ENCODE peak calls at places on chromosomes 16 and 17, in six cellular contexts. V is ascending aorta, I is cardiac muscle cell, G is RWPE1, T is WTC11, E is BE2C. J is an unnamed sample.

GRCh38 chr16:58499615-58500328 is at the start of gene NDRG4:
- DNase-seq in G (peak), E (peak), I (peak), V (no peak), T (peak), J (peak)

GRCh38 chr16:12917653-12918052 is 16.3 kb downstream of the SHISA9 start:
- DNase-seq in G (no peak), V (no peak), I (no peak), E (no peak), T (no peak), J (no peak)

GRCh38 chr17:62950067-62950466 is 16.0 kb upstream of the TANC2 start:
- DNase-seq in G (peak), V (peak), T (no peak), E (peak), I (peak), J (no peak)

GRCh38 chr16:86716649-86717048 is 138.3 kb downstream of the FOXL1 start:
- DNase-seq in I (no peak), E (no peak), V (no peak), T (no peak), G (no peak), J (no peak)

GRCh38 chr16:71426069-71426879 is 15.6 kb downstream of the TLE7 start:
- DNase-seq in E (peak), V (no peak), T (peak), I (peak), G (peak), J (peak)

GRCh38 chr17:1919206-1919605 is 89.4 kb downstream of the RPA1 start:
- DNase-seq in G (no peak), V (no peak), E (no peak), I (no peak), T (no peak), J (peak)

GRCh38 chr17:3977387-3977786 is 13.2 kb upstream of the ATP2A3 start:
- DNase-seq in E (no peak), I (no peak), T (no peak), V (no peak), G (no peak), J (no peak)

GRCh38 chr16:24729967-24730815 is 740 bp downstream of the TNRC6A start:
- DNase-seq in V (no peak), E (peak), T (peak), G (peak), I (peak), J (peak)

GRCh38 chr17:50299776-50300175 is 25.5 kb downstream of the TMEM92 start:
- DNase-seq in E (no peak), V (no peak), G (no peak), I (no peak), T (no peak), J (no peak)

GRCh38 chr16:72536673-72537435 is 364.9 kb upstream of the PMFBP1 start:
- DNase-seq in V (no peak), I (no peak), G (no peak), E (no peak), T (no peak), J (no peak)

GRCh38 chr17:51056813-51057510 is 63.7 kb downstream of the SPAG9 start:
- DNase-seq in T (peak), I (peak), G (peak), E (peak), V (no peak), J (peak)

DNA sequence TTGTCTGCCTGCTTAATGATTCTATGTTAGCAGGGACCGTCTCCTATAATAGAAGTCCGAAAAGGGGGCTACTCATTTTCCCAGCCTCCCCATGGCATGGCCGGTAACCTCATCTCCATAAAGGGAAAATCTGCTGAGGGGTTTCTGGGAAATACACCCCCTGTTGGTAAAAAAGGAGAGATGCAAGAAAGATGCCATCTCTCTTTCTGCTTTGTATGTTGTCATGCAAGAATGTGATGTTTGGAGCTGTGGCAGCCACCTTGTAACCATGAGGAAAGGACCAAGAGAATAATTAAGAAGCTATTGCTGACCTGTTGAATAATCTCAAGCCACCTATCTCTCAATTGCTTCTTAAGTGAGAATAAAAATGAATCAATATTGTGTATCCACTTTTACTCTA is 94.8 kb upstream of the XYLT1 start:
- DNase-seq in T (no peak), I (no peak), E (no peak), V (no peak), G (no peak), J (no peak)
- TF ChIP-seq CTCF in T (no peak), I (no peak), E (no peak), V (no peak), G (no peak), J (peak)

DNA sequence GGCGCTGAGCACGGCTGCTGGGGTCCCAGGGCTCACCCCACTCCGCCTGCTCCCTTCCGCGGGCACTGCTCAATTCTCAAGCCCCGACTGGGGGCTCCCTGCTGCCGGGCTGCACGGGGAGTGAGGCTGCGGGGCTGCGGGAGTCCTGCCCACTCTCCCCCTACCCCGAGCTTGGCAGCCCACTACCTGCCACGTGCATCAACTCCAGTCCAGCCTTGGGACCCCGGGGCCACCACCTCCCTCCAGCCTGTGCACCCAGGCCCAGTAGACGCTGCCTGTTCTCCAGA is 43.3 kb upstream of the SSTR5 start:
- DNase-seq in V (no peak), I (no peak), E (no peak), G (no peak), T (no peak), J (no peak)
- TF ChIP-seq CTCF in V (no peak), I (no peak), E (no peak), G (no peak), T (no peak), J (no peak)

GRCh38 chr17:75763613-75764416 is 1.2 kb downstream of the GALK1 start:
- DNase-seq in V (no peak), T (no peak), I (no peak), E (no peak), G (no peak), J (no peak)

GRCh38 chr17:75765981-75766380 is 989 bp upstream of the GALK1 start:
- DNase-seq in V (no peak), T (no peak), I (no peak), G (no peak), E (no peak), J (no peak)

GRCh38 chr17:75764711-75765421 is at the start of gene GALK1:
- DNase-seq in G (peak), I (peak), T (peak), E (peak), V (no peak), J (peak)

GRCh38 chr17:75763269-75763607 is 1.8 kb downstream of the GALK1 start:
- DNase-seq in G (no peak), V (no peak), E (no peak), T (no peak), I (no peak), J (no peak)

DNA sequence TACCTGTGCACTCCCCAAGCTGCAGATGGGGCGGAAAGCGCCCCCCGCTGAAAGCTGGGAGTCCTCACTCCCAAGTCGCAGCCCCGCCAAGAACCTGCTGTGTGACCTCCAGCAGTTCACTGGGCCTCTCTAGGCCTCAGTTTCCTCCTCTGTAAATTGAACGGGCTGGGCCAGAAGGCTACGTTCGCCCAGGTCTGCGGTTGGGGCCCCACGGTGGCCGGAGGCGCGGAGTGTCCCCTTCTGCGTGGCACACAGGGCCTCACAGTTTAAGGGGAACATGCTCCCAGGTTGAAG is 628 bp downstream of the GALK1 start:
- DNase-seq in E (no peak), V (no peak), G (no peak), I (no peak), T (no peak), J (no peak)
- TF ChIP-seq CTCF in E (no peak), V (no peak), G (no peak), I (no peak), T (no peak), J (no peak)

GRCh38 chr17:57599271-57600045 is 145.6 kb downstream of the CCDC182 start:
- DNase-seq in E (no peak), T (no peak), V (no peak), G (no peak), I (no peak), J (no peak)

GRCh38 chr17:57603541-57603940 is 141.6 kb downstream of the CCDC182 start:
- DNase-seq in E (no peak), T (no peak), V (no peak), I (no peak), G (no peak), J (no peak)

GRCh38 chr17:57602896-57603295 is 142.2 kb downstream of the CCDC182 start:
- DNase-seq in I (no peak), G (no peak), E (peak), V (no peak), T (no peak), J (no peak)

GRCh38 chr17:57600092-57600491 is 145.0 kb downstream of the CCDC182 start:
- DNase-seq in G (no peak), V (no peak), I (no peak), T (no peak), E (no peak), J (no peak)

GRCh38 chr17:57601328-57601727 is 143.8 kb downstream of the CCDC182 start:
- DNase-seq in I (no peak), G (no peak), T (no peak), V (no peak), E (no peak), J (no peak)
- TF ChIP-seq CTCF in I (no peak), G (no peak), T (no peak), V (no peak), E (no peak), J (no peak)

GRCh38 chr17:75753193-75753513 is 11.8 kb downstream of the GALK1 start:
- DNase-seq in E (no peak), G (no peak), T (no peak), V (no peak), I (no peak), J (no peak)

GRCh38 chr17:75753514-75754377 is 11.2 kb downstream of the GALK1 start:
- DNase-seq in G (no peak), V (no peak), I (peak), E (peak), T (peak), J (peak)

GRCh38 chr17:75751676-75752404 is 13.2 kb downstream of the GALK1 start:
- DNase-seq in T (no peak), E (no peak), I (no peak), V (no peak), G (no peak), J (no peak)

GRCh38 chr17:75750661-75751423 is 14.2 kb downstream of the GALK1 start:
- DNase-seq in E (no peak), G (no peak), I (no peak), T (no peak), V (no peak), J (no peak)

DNA sequence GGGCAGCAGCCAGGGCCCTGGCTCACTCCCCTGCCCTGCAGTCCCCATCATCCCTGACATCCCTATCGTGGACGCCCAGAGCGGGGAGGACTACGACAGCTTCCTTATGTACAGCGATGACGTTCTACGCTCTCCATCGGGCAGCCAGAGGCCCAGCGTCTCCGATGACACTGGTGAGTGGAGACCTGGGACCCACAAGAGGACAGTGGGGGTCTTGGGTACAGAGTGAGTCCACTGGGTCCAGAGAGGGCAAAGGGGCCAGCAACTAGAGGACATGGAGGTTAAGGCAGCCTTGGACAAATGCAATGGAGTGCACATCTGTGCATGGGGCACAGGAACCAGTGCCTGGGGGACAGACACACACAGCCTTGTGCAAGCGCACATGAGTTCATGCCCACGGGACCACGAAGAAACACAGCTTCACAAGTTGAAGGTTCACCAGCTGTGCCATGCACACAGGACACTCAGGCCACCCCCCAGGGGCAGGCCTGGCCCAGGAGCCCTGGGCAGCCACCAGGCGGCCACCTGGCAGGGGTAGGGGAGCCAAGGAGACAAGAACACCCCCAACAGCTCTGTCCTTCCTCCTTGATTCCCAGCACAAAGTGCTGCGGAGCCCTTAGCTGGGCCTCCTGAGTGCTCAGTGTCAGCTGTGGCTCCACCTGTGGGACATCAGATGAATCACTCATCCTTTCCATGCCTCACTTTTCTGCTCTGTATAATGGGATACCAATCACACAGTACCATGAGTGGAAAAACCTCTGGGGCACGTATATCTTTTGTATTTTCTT is 12.4 kb downstream of the GALK1 start:
- DNase-seq in G (no peak), I (no peak), T (no peak), E (no peak), V (no peak), J (no peak)
- TF ChIP-seq CTCF in G (no peak), I (no peak), T (no peak), E (peak), V (no peak), J (no peak)

GRCh38 chr17:5499790-5500189 is 13.4 kb downstream of the MIS12 start:
- DNase-seq in G (no peak), T (peak), V (no peak), I (peak), E (no peak), J (peak)
- TF ChIP-seq CTCF in G (no peak), T (no peak), V (no peak), I (no peak), E (no peak), J (no peak)

GRCh38 chr17:78769200-78769773 is 12.8 kb downstream of the CYTH1 start:
- DNase-seq in I (no peak), T (no peak), G (no peak), V (no peak), E (no peak), J (no peak)
- TF ChIP-seq CTCF in I (no peak), T (no peak), G (no peak), V (no peak), E (no peak), J (no peak)

J was measured in glutamatergic neuron.